ENCODE peak calls at places on chromosomes 1 and 21, in eight cellular contexts. U is right cardiac atrium; R is heart right ventricle; L is PC-3; E is cardiac muscle cell; A is CD8-positive, alpha-beta memory T cell; Y is IMR-90; O is esophagus squamous epithelium. F is an unnamed sample. For H3K4me1, the result is how much of the 10 kb centered on the place peaks cover.

GRCh38 chr1:77412069-77412793 is 130.4 kb downstream of the AK5 start:
- DNase-seq in Y (peak), O (no peak), A (no peak), U (no peak), L (peak), R (no peak), E (peak), F (peak)

GRCh38 chr21:43911015-43911934 is 46.3 kb downstream of the AGPAT3 start:
- DNase-seq in Y (no peak), R (no peak), L (no peak), O (no peak), U (peak), E (peak), A (no peak), F (no peak)

GRCh38 chr1:182633657-182634281 is 29.6 kb upstream of the RGS16 start:
- DNase-seq in L (no peak), U (no peak), R (no peak), Y (no peak), O (no peak), A (no peak), E (no peak), F (no peak)

GRCh38 chr1:112172294-112172882 is 182.9 kb upstream of the KCND3 start:
- DNase-seq in O (no peak), R (peak), Y (peak), A (no peak), E (peak), U (no peak), L (peak), F (peak)

GRCh38 chr1:198529414-198529813 is 11.1 kb downstream of the ATP6V1G3 start:
- DNase-seq in O (no peak), U (no peak), E (peak), A (no peak), Y (peak), R (no peak), L (peak), F (no peak)

GRCh38 chr21:29433366-29434059 is 134.8 kb downstream of the BACH1 start:
- DNase-seq in U (no peak), R (no peak), Y (peak), O (no peak), A (no peak), E (no peak), L (no peak), F (no peak)

GRCh38 chr1:35449334-35450008 is 107.7 kb downstream of the KIAA0319L start:
- DNase-seq in L (peak), R (no peak), O (no peak), Y (peak), E (peak), U (no peak), A (no peak), F (no peak)

GRCh38 chr1:32759997-32760623 is 57.0 kb downstream of the YARS1 start:
- DNase-seq in E (peak), A (no peak), L (peak), Y (peak), O (no peak), R (no peak), U (peak), F (peak)

GRCh38 chr1:181369416-181369815 is 113.9 kb upstream of the CACNA1E start:
- DNase-seq in L (no peak), O (no peak), E (no peak), Y (no peak), U (no peak), A (no peak), R (no peak), F (no peak)

GRCh38 chr1:112457241-112457640 is 51.5 kb upstream of the WNT2B start:
- DNase-seq in Y (peak), A (no peak), R (no peak), U (no peak), E (no peak), L (no peak), O (no peak), F (no peak)

GRCh38 chr1:85030536-85030935 is 17.8 kb downstream of the MCOLN3 start:
- DNase-seq in R (no peak), E (no peak), A (no peak), L (no peak), O (no peak), Y (no peak), U (no peak), F (no peak)

GRCh38 chr1:52403566-52404115 is 582 bp downstream of the ORC1 start:
- DNase-seq in U (no peak), A (peak), O (no peak), Y (peak), L (peak), E (peak), R (no peak), F (peak)

GRCh38 chr1:202131956-202132821 is 9.5 kb downstream of the GPR37L1 start:
- DNase-seq in E (no peak), A (no peak), Y (no peak), L (no peak), U (peak), R (peak), O (no peak), F (no peak)

GRCh38 chr1:17630048-17630830 is 90.7 kb downstream of the ARHGEF10L start:
- DNase-seq in R (peak), A (no peak), O (no peak), E (peak), Y (no peak), L (no peak), U (peak), F (no peak)

GRCh38 chr21:44455524-44456206 is 355 bp downstream of the LRRC3 start:
- DNase-seq in U (peak), Y (no peak), E (peak), O (no peak), R (no peak), A (peak), L (peak), F (peak)

GRCh38 chr1:36365310-36365895 is 20.3 kb downstream of the STK40 start:
- DNase-seq in E (peak), Y (peak), R (peak), U (peak), A (no peak), O (no peak), L (no peak), F (no peak)

GRCh38 chr1:49307452-49307851 is 530.8 kb upstream of the BEND5 start:
- DNase-seq in O (no peak), E (no peak), L (peak), R (no peak), Y (no peak), U (no peak), A (no peak), F (no peak)

GRCh38 chr1:90717665-90718410 is 736 bp upstream of the BARHL2 start:
- DNase-seq in U (peak), R (no peak), A (no peak), E (peak), O (no peak), Y (peak), L (no peak), F (peak)

GRCh38 chr1:62508187-62508758 is 71.4 kb downstream of the USP1 start:
- DNase-seq in E (peak), Y (peak), L (peak), O (no peak), A (peak), R (peak), U (no peak), F (peak)

GRCh38 chr1:30755334-30755733 is 2.2 kb downstream of the LAPTM5 start:
- DNase-seq in E (no peak), O (no peak), L (no peak), A (no peak), Y (no peak), U (no peak), R (no peak), F (no peak)
- H3K4me1 ChIP-seq in E (under half), O (under half), L (under half), A (half or more), Y (under half), U (under half), R (half or more), F (under half)

GRCh38 chr1:228463559-228464455 is 23.4 kb upstream of the RNF187 start:
- DNase-seq in L (no peak), Y (peak), A (peak), U (peak), E (peak), R (no peak), O (no peak), F (peak)

GRCh38 chr1:228463009-228463558 is 24.1 kb upstream of the RNF187 start:
- DNase-seq in R (no peak), A (no peak), O (no peak), E (no peak), U (no peak), L (no peak), Y (no peak), F (no peak)

GRCh38 chr1:228465571-228466146 is 21.5 kb upstream of the RNF187 start:
- DNase-seq in A (no peak), O (no peak), L (no peak), R (no peak), U (no peak), Y (no peak), E (no peak), F (no peak)

GRCh38 chr1:228464487-228464983 is 22.6 kb upstream of the RNF187 start:
- DNase-seq in A (peak), E (peak), O (peak), U (peak), R (peak), L (no peak), Y (peak), F (no peak)

DNA sequence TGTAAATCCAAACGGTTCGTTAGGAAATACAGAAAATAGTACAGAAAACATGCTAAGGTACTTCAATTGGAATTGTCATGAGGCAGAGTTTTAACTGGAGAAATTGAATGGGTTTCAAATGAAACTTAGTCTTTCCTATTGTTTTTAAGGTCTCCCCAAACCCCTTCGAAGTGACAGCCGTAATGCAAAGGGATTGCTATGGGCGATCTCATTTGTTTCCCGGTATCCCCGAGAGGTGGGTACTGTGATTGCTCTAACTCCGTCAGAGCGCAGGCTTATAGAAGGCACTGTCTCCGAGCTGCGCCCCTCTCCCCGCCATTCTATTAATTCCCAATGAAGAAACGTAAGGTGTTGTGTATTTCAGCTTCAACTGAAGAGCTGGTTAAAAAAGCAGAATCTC is 22.0 kb upstream of the RNF187 start:
- DNase-seq in A (no peak), O (no peak), L (no peak), Y (no peak), U (no peak), E (no peak), R (no peak), F (no peak)
- H3K4me3 ChIP-seq in A (peak), O (peak), L (no peak), Y (peak), U (peak), E (peak), R (peak), F (no peak)

GRCh38 chr1:205326812-205327466 is 5.4 kb upstream of the NUAK2 start:
- DNase-seq in U (no peak), Y (peak), R (no peak), L (no peak), E (no peak), A (no peak), O (no peak), F (no peak)

GRCh38 chr1:205321959-205322283 is 376 bp upstream of the NUAK2 start:
- DNase-seq in U (no peak), L (no peak), R (no peak), O (no peak), E (no peak), A (no peak), Y (no peak), F (no peak)

GRCh38 chr1:205325334-205325884 is 3.9 kb upstream of the NUAK2 start:
- DNase-seq in L (peak), R (peak), A (peak), Y (peak), E (peak), U (no peak), O (no peak), F (peak)

GRCh38 chr1:205323794-205324193 is 2.2 kb upstream of the NUAK2 start:
- DNase-seq in L (no peak), E (no peak), R (no peak), A (no peak), Y (no peak), U (no peak), O (no peak), F (no peak)

GRCh38 chr1:205324781-205325180 is 3.2 kb upstream of the NUAK2 start:
- DNase-seq in A (no peak), U (no peak), Y (peak), L (no peak), O (no peak), R (no peak), E (peak), F (no peak)
- H3K4me1 ChIP-seq in A (under half), U (under half), Y (under half), L (under half), O (under half), R (under half), E (under half), F (under half)

GRCh38 chr1:79848316-79848715 is 841.8 kb upstream of the ADGRL4 start:
- DNase-seq in E (no peak), R (no peak), L (peak), U (no peak), A (no peak), Y (peak), O (no peak), F (no peak)
- H3K4me3 ChIP-seq in E (no peak), R (no peak), L (no peak), U (no peak), A (no peak), Y (no peak), O (no peak), F (no peak)

GRCh38 chr1:245855846-245856730 is 651.0 kb downstream of the SMYD3 start:
- DNase-seq in A (no peak), R (no peak), Y (peak), L (no peak), U (no peak), E (no peak), O (no peak), F (no peak)
- H3K4me1 ChIP-seq in A (under half), R (under half), Y (under half), L (under half), U (under half), E (under half), O (under half), F (under half)

GRCh38 chr21:41169701-41170100 is 1.7 kb downstream of the BACE2 start:
- DNase-seq in L (no peak), E (peak), U (no peak), O (no peak), A (no peak), Y (no peak), R (no peak), F (no peak)
- H3K4me3 ChIP-seq in L (peak), E (no peak), U (no peak), O (peak), A (no peak), Y (no peak), R (peak), F (no peak)

DNA sequence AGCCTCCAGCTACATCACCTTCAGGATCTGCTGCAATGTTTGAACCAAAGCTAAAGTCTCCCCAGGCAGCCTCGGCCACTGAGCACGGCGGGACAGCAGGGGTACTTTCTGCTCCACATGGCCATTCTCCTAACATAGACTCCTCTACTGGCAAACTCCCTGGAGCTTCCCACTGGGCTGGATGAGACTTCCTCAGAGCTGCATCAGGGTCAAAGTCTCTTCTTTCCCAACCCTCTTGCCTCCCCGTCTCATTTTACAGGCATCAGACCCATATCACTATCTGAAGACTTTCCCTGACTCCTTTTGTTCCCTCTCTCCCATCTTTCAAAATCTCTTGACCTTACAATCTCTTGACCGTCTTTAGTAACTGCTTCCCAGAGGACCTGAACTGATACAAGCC is 42.2 kb upstream of the KIRREL1 start:
- DNase-seq in A (no peak), O (no peak), L (no peak), E (no peak), U (no peak), Y (no peak), R (no peak), F (no peak)
- H3K4me1 ChIP-seq in A (under half), O (under half), L (under half), E (under half), U (under half), Y (under half), R (under half), F (under half)

GRCh38 chr1:94721240-94721639 is 98.9 kb upstream of the SLC44A3 start:
- DNase-seq in E (no peak), A (no peak), R (no peak), U (no peak), L (no peak), Y (no peak), O (no peak), F (no peak)
- H3K4me3 ChIP-seq in E (no peak), A (no peak), R (no peak), U (no peak), L (no peak), Y (no peak), O (no peak), F (no peak)

DNA sequence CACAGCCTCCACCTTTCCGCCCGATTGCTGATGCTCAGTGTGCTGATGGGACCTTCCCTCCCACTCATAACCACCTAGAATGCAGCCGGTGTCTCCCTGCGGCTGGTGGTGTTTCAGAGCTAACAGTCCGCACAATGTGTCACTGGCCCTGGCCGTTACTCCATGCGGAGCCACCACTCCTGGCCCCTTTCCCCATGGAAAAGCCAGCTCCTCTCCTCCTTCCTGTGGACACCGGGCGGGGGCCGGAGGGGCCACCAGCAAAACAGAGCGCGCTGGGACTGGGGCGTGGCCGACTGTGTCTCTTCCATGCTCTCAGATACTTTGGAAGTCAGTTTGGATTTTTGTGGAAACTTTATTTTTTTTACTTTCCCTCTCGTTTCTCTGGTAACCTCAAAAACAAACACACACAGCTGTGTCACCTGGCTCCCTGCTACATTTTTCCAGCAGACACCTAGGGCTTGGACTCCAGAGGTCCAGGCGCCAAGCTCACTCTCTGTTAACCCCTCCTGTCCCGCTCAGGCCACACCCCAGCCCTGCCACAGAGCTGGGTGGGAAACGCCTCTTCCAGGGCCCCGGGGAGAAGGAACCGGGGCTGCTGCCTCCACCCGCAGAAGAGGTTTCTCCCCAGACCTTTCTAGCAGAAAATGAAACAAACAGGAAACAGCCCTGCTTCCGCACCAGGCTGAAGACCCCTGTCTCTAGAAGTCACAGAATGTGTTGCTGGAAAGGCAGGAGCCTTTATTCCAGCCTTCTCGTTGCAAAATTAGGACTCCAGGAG is 32.5 kb upstream of the COL6A2 start:
- DNase-seq in E (peak), R (peak), A (no peak), U (peak), O (no peak), L (peak), Y (peak), F (no peak)
- H3K4me1 ChIP-seq in E (under half), R (under half), A (under half), U (under half), O (under half), L (under half), Y (under half), F (under half)

GRCh38 chr1:8343044-8343443 is 25.1 kb downstream of the SLC45A1 start:
- DNase-seq in E (no peak), O (no peak), Y (no peak), A (no peak), U (no peak), L (no peak), R (no peak), F (no peak)
- H3K4me3 ChIP-seq in E (no peak), O (no peak), Y (no peak), A (no peak), U (no peak), L (no peak), R (no peak), F (no peak)

F was measured in HAP-1.